ENCODE peak calls at places on chromosomes 5 and 9, in nine cellular contexts. D, S, U, F, G, I, W, Z and V are unnamed samples.

GRCh38 chr9:133600747-133601146 is 8.4 kb downstream of the FAM163B start:
- DNase-seq in D (no peak), F (no peak), U (no peak), G (no peak), I (no peak), S (no peak), Z (no peak), W (no peak), V (no peak)

GRCh38 chr5:181204561-181205401 is at the start of gene TRIM7:
- DNase-seq in Z (no peak), U (peak; percentile 45), G (peak; percentile 65), D (peak; percentile 39), S (no peak), I (no peak), W (no peak), F (no peak), V (peak; percentile 40)

GRCh38 chr9:4831119-4831518 is 38.4 kb downstream of the RCL1 start:
- DNase-seq in W (no peak), S (no peak), F (no peak), I (no peak), Z (no peak), U (no peak), D (peak; percentile 35), G (no peak), V (no peak)

GRCh38 chr5:126355940-126356339 is 67.3 kb upstream of the GRAMD2B start:
- DNase-seq in D (no peak), U (no peak), F (no peak), G (no peak), S (no peak), I (no peak), Z (no peak), W (no peak), V (no peak)

GRCh38 chr5:62489471-62489870 is 76.9 kb downstream of the IPO11 start:
- DNase-seq in G (no peak), U (no peak), D (peak; percentile 27), S (no peak), Z (no peak), W (no peak), I (no peak), F (no peak), V (no peak)

GRCh38 chr5:73640861-73641320 is 14.9 kb downstream of the ARHGEF28 start:
- DNase-seq in D (no peak), F (no peak), U (no peak), I (no peak), G (no peak), S (no peak), Z (no peak), W (no peak), V (no peak)

GRCh38 chr9:120713257-120714087 is 798 bp downstream of the MEGF9 start:
- DNase-seq in S (no peak), U (peak; percentile 26), Z (no peak), D (no peak), I (no peak), F (no peak), G (peak; percentile 41), W (no peak), V (peak; percentile 17)

GRCh38 chr5:141672856-141673813 is 8.9 kb downstream of the ARAP3 start:
- DNase-seq in F (no peak), G (no peak), I (no peak), D (no peak), S (peak; percentile 36), W (no peak), U (no peak), Z (no peak), V (no peak)

GRCh38 chr9:100911273-100911672 is 117.3 kb upstream of the PLPPR1 start:
- DNase-seq in U (no peak), F (no peak), I (no peak), S (no peak), G (no peak), Z (no peak), D (no peak), W (no peak), V (no peak)

GRCh38 chr5:14039576-14039975 is 95.1 kb upstream of the DNAH5 start:
- DNase-seq in I (no peak), F (peak; percentile 80), G (no peak), Z (no peak), W (no peak), S (no peak), U (no peak), D (peak; percentile 79), V (no peak)

GRCh38 chr9:135085830-135086546 is 1.5 kb upstream of the OLFM1 start:
- DNase-seq in U (peak; percentile 53), Z (no peak), D (peak; percentile 59), G (peak; percentile 90), S (peak; percentile 87), W (peak; percentile 87), I (no peak), F (peak; percentile 3), V (peak; percentile 55)

GRCh38 chr9:86968258-86968920 is 21.1 kb upstream of the GAS1 start:
- DNase-seq in W (no peak), I (no peak), F (no peak), D (peak; percentile 57), Z (no peak), U (no peak), S (no peak), G (no peak), V (no peak)

GRCh38 chr5:74056789-74057164 is 430.8 kb downstream of the ARHGEF28 start:
- DNase-seq in I (no peak), S (no peak), U (no peak), D (peak; percentile 33), F (peak; percentile 30), W (peak; percentile 23), G (no peak), Z (no peak), V (no peak)

GRCh38 chr5:168365581-168366081 is 74.2 kb downstream of the WWC1 start:
- DNase-seq in Z (no peak), U (no peak), I (no peak), D (peak; percentile 77), S (no peak), W (no peak), F (no peak), G (no peak), V (no peak)

GRCh38 chr9:68740561-68740960 is 35.5 kb downstream of the PIP5K1B start:
- DNase-seq in Z (no peak), I (no peak), W (no peak), U (no peak), G (no peak), F (no peak), D (no peak), S (no peak), V (no peak)

GRCh38 chr9:4164356-4164755 is 135.5 kb downstream of the GLIS3 start:
- DNase-seq in I (no peak), U (no peak), W (no peak), Z (no peak), S (no peak), D (no peak), F (no peak), G (no peak), V (no peak)

GRCh38 chr5:370311-370958 is 48.9 kb downstream of the AHRR start:
- DNase-seq in F (no peak), W (no peak), S (no peak), U (no peak), D (no peak), I (no peak), G (no peak), Z (no peak), V (no peak)

GRCh38 chr5:165508286-165508685 is 2002.9 kb downstream of the MAT2B start:
- DNase-seq in I (no peak), W (no peak), G (no peak), U (no peak), S (no peak), F (no peak), Z (no peak), D (no peak), V (no peak)

GRCh38 chr9:109198736-109199384 is 31.8 kb upstream of the FRRS1L start:
- DNase-seq in F (no peak), W (no peak), D (no peak), S (no peak), Z (no peak), I (no peak), U (no peak), G (no peak), V (no peak)

GRCh38 chr5:81427566-81427965 is 33.6 kb upstream of the ACOT12 start:
- DNase-seq in D (no peak), W (no peak), F (no peak), G (no peak), I (no peak), S (no peak), Z (no peak), U (no peak), V (no peak)